ENCODE peak calls at places on chromosomes 12 and 14, in ten cellular contexts. One of them, this sample, is unnamed. For H3K4me1, the result is how much of the 10 kb centered on the place peaks cover.

GRCh38 chr12:104219361-104219892 is 3.8 kb downstream of the TXNRD1 start:
- DNase-seq in transverse colon: no peak
- DNase-seq in astrocyte: peak
- DNase-seq in spleen: no peak
- DNase-seq in A549: peak
- DNase-seq in hepatocyte: peak
- DNase-seq in PC-3: peak
- DNase-seq in prostate gland: peak
- DNase-seq in endothelial cell of umbilical vein: peak
- DNase-seq in CD8-positive, alpha-beta T cell: no peak
- DNase-seq in this sample: no peak

GRCh38 chr14:50059773-50060629 is 56.4 kb downstream of the VCPKMT start:
- DNase-seq in spleen: peak
- DNase-seq in PC-3: no peak
- DNase-seq in astrocyte: no peak
- DNase-seq in CD8-positive, alpha-beta T cell: no peak
- DNase-seq in endothelial cell of umbilical vein: no peak
- DNase-seq in hepatocyte: no peak
- DNase-seq in transverse colon: no peak
- DNase-seq in prostate gland: no peak
- DNase-seq in A549: no peak
- DNase-seq in this sample: no peak

GRCh38 chr14:76456200-76456599 is 80.3 kb downstream of the ESRRB start:
- DNase-seq in CD8-positive, alpha-beta T cell: no peak
- DNase-seq in transverse colon: no peak
- DNase-seq in PC-3: peak
- DNase-seq in endothelial cell of umbilical vein: peak
- DNase-seq in spleen: no peak
- DNase-seq in hepatocyte: peak
- DNase-seq in prostate gland: no peak
- DNase-seq in astrocyte: no peak
- DNase-seq in A549: peak
- DNase-seq in this sample: peak

GRCh38 chr14:79972230-79972629 is 239.1 kb downstream of the DIO2 start:
- DNase-seq in transverse colon: no peak
- DNase-seq in A549: no peak
- DNase-seq in astrocyte: no peak
- DNase-seq in hepatocyte: no peak
- DNase-seq in spleen: no peak
- DNase-seq in prostate gland: no peak
- DNase-seq in endothelial cell of umbilical vein: no peak
- DNase-seq in PC-3: no peak
- DNase-seq in CD8-positive, alpha-beta T cell: no peak
- DNase-seq in this sample: no peak

GRCh38 chr14:74627071-74627470 is 15.0 kb upstream of the LTBP2 start:
- DNase-seq in CD8-positive, alpha-beta T cell: no peak
- DNase-seq in endothelial cell of umbilical vein: no peak
- DNase-seq in hepatocyte: no peak
- DNase-seq in A549: no peak
- DNase-seq in transverse colon: no peak
- DNase-seq in spleen: no peak
- DNase-seq in prostate gland: no peak
- DNase-seq in astrocyte: no peak
- DNase-seq in PC-3: no peak
- DNase-seq in this sample: no peak

GRCh38 chr12:88985011-88985410 is 367.3 kb downstream of the DUSP6 start:
- DNase-seq in endothelial cell of umbilical vein: no peak
- DNase-seq in hepatocyte: no peak
- DNase-seq in CD8-positive, alpha-beta T cell: no peak
- DNase-seq in prostate gland: no peak
- DNase-seq in A549: no peak
- DNase-seq in transverse colon: no peak
- DNase-seq in spleen: no peak
- DNase-seq in astrocyte: peak
- DNase-seq in PC-3: no peak
- DNase-seq in this sample: no peak

GRCh38 chr12:121568971-121569808 is 11.6 kb downstream of the KDM2B start:
- DNase-seq in prostate gland: no peak
- DNase-seq in PC-3: no peak
- DNase-seq in A549: no peak
- DNase-seq in endothelial cell of umbilical vein: no peak
- DNase-seq in transverse colon: peak
- DNase-seq in hepatocyte: no peak
- DNase-seq in CD8-positive, alpha-beta T cell: no peak
- DNase-seq in astrocyte: no peak
- DNase-seq in spleen: no peak
- DNase-seq in this sample: peak

GRCh38 chr12:123938679-123939480 is 33.8 kb downstream of the CCDC92 start:
- DNase-seq in A549: peak
- DNase-seq in astrocyte: no peak
- DNase-seq in PC-3: no peak
- DNase-seq in spleen: peak
- DNase-seq in endothelial cell of umbilical vein: no peak
- DNase-seq in prostate gland: no peak
- DNase-seq in transverse colon: no peak
- DNase-seq in hepatocyte: no peak
- DNase-seq in CD8-positive, alpha-beta T cell: no peak
- DNase-seq in this sample: peak

GRCh38 chr12:61254225-61254624 is 1006.0 kb upstream of the USP15 start:
- DNase-seq in spleen: no peak
- DNase-seq in CD8-positive, alpha-beta T cell: no peak
- DNase-seq in A549: no peak
- DNase-seq in hepatocyte: no peak
- DNase-seq in PC-3: peak
- DNase-seq in astrocyte: no peak
- DNase-seq in prostate gland: no peak
- DNase-seq in endothelial cell of umbilical vein: no peak
- DNase-seq in transverse colon: no peak
- DNase-seq in this sample: no peak

GRCh38 chr12:70180140-70180539 is 63.1 kb upstream of the CNOT2 start:
- DNase-seq in spleen: no peak
- DNase-seq in astrocyte: no peak
- DNase-seq in endothelial cell of umbilical vein: no peak
- DNase-seq in prostate gland: no peak
- DNase-seq in PC-3: no peak
- DNase-seq in CD8-positive, alpha-beta T cell: no peak
- DNase-seq in A549: no peak
- DNase-seq in hepatocyte: no peak
- DNase-seq in transverse colon: no peak
- DNase-seq in this sample: no peak

GRCh38 chr12:12896261-12896660 is 4.9 kb downstream of the GPRC5A start:
- DNase-seq in PC-3: peak
- DNase-seq in CD8-positive, alpha-beta T cell: no peak
- DNase-seq in hepatocyte: no peak
- DNase-seq in A549: no peak
- DNase-seq in endothelial cell of umbilical vein: no peak
- DNase-seq in prostate gland: no peak
- DNase-seq in astrocyte: peak
- DNase-seq in spleen: no peak
- DNase-seq in transverse colon: no peak
- DNase-seq in this sample: no peak

GRCh38 chr12:74349925-74350324 is 187.7 kb upstream of the ATXN7L3B start:
- DNase-seq in astrocyte: peak
- DNase-seq in endothelial cell of umbilical vein: no peak
- DNase-seq in PC-3: no peak
- DNase-seq in hepatocyte: no peak
- DNase-seq in CD8-positive, alpha-beta T cell: no peak
- DNase-seq in spleen: no peak
- DNase-seq in prostate gland: no peak
- DNase-seq in transverse colon: no peak
- DNase-seq in A549: no peak
- DNase-seq in this sample: no peak

GRCh38 chr12:114209852-114210251 is 196.1 kb downstream of the TBX5 start:
- DNase-seq in astrocyte: no peak
- DNase-seq in CD8-positive, alpha-beta T cell: no peak
- DNase-seq in transverse colon: no peak
- DNase-seq in spleen: no peak
- DNase-seq in PC-3: no peak
- DNase-seq in hepatocyte: no peak
- DNase-seq in prostate gland: no peak
- DNase-seq in endothelial cell of umbilical vein: no peak
- DNase-seq in A549: no peak
- DNase-seq in this sample: no peak

GRCh38 chr12:118035194-118036041 is 18.9 kb downstream of the RFC5 start:
- DNase-seq in prostate gland: no peak
- DNase-seq in endothelial cell of umbilical vein: peak
- DNase-seq in CD8-positive, alpha-beta T cell: no peak
- DNase-seq in hepatocyte: no peak
- DNase-seq in PC-3: peak
- DNase-seq in transverse colon: peak
- DNase-seq in A549: no peak
- DNase-seq in spleen: no peak
- DNase-seq in astrocyte: no peak
- DNase-seq in this sample: no peak

GRCh38 chr12:114425031-114425626 is 19.2 kb upstream of the TBX5 start:
- DNase-seq in PC-3: no peak
- DNase-seq in astrocyte: no peak
- DNase-seq in CD8-positive, alpha-beta T cell: no peak
- DNase-seq in endothelial cell of umbilical vein: no peak
- DNase-seq in spleen: no peak
- DNase-seq in A549: no peak
- DNase-seq in prostate gland: no peak
- DNase-seq in hepatocyte: no peak
- DNase-seq in transverse colon: no peak
- DNase-seq in this sample: no peak

DNA sequence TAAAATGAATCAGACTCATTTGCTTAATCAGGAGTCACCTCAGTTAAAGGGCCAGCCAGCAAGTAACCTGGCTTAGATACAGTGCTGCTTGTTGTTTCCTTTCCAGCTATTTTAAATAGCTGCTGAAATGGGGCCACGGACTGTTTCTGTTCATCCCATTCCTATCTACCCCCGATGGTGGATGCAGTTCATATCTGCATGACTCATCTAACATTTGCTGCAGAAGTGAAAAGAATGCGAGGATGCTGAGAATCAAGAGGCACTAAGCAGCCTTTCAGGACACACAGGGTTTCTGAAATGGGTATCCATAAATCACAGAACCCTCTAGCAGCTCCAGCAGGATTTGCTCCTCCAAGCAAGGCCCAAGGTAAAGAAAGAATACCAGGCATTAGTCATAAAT is 60.2 kb upstream of the RTRAF start:
- DNase-seq in spleen: no peak
- DNase-seq in hepatocyte: no peak
- DNase-seq in CD8-positive, alpha-beta T cell: no peak
- DNase-seq in transverse colon: no peak
- DNase-seq in endothelial cell of umbilical vein: no peak
- DNase-seq in prostate gland: no peak
- DNase-seq in A549: no peak
- DNase-seq in astrocyte: peak
- DNase-seq in PC-3: no peak
- DNase-seq in this sample: no peak
- H3K4me3 ChIP-seq in spleen: no peak
- H3K4me3 ChIP-seq in hepatocyte: no peak
- H3K4me3 ChIP-seq in CD8-positive, alpha-beta T cell: no peak
- H3K4me3 ChIP-seq in transverse colon: no peak
- H3K4me3 ChIP-seq in endothelial cell of umbilical vein: no peak
- H3K4me3 ChIP-seq in prostate gland: no peak
- H3K4me3 ChIP-seq in A549: no peak
- H3K4me3 ChIP-seq in astrocyte: no peak
- H3K4me3 ChIP-seq in PC-3: no peak
- H3K4me3 ChIP-seq in this sample: no peak

GRCh38 chr12:132665149-132665491 is 22.0 kb downstream of the POLE start:
- DNase-seq in spleen: no peak
- DNase-seq in hepatocyte: no peak
- DNase-seq in prostate gland: no peak
- DNase-seq in A549: no peak
- DNase-seq in CD8-positive, alpha-beta T cell: no peak
- DNase-seq in astrocyte: no peak
- DNase-seq in PC-3: no peak
- DNase-seq in transverse colon: no peak
- DNase-seq in endothelial cell of umbilical vein: no peak
- DNase-seq in this sample: no peak
- TF ChIP-seq CTCF in spleen: no peak
- TF ChIP-seq CTCF in hepatocyte: no peak
- TF ChIP-seq CTCF in prostate gland: no peak
- TF ChIP-seq CTCF in A549: no peak
- TF ChIP-seq CTCF in CD8-positive, alpha-beta T cell: no peak
- TF ChIP-seq CTCF in astrocyte: no peak
- TF ChIP-seq CTCF in PC-3: no peak
- TF ChIP-seq CTCF in transverse colon: no peak
- TF ChIP-seq CTCF in endothelial cell of umbilical vein: no peak
- TF ChIP-seq CTCF in this sample: no peak

GRCh38 chr14:95235351-95235750 is 78.0 kb upstream of the DICER1 start:
- DNase-seq in PC-3: no peak
- DNase-seq in hepatocyte: no peak
- DNase-seq in A549: no peak
- DNase-seq in prostate gland: no peak
- DNase-seq in spleen: no peak
- DNase-seq in astrocyte: no peak
- DNase-seq in transverse colon: no peak
- DNase-seq in CD8-positive, alpha-beta T cell: no peak
- DNase-seq in endothelial cell of umbilical vein: no peak
- DNase-seq in this sample: no peak
- H3K4me1 ChIP-seq in PC-3: under half
- H3K4me1 ChIP-seq in hepatocyte: under half
- H3K4me1 ChIP-seq in A549: under half
- H3K4me1 ChIP-seq in prostate gland: under half
- H3K4me1 ChIP-seq in spleen: under half
- H3K4me1 ChIP-seq in astrocyte: under half
- H3K4me1 ChIP-seq in transverse colon: under half
- H3K4me1 ChIP-seq in CD8-positive, alpha-beta T cell: under half
- H3K4me1 ChIP-seq in endothelial cell of umbilical vein: under half
- H3K4me1 ChIP-seq in this sample: under half

DNA sequence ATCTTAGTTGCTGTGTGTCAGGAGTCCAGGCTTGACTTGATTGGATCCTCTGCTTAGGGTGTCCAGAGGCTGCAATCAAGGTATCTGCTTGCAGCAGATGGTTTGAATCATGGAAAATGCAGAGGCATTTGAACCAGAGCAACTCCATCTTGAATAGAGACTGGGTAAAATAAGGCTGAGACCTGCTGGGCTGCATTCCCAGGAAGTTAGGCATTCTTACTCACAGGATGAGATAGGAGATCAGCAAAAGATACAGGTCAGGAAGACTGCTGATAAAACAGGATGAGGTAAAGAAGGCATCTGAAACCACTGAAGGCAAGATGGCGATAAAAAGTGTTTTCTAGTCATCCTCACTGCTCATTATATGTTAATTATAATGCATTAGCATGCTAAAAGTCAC is 218.2 kb upstream of the CPNE8 start:
- DNase-seq in hepatocyte: no peak
- DNase-seq in CD8-positive, alpha-beta T cell: no peak
- DNase-seq in spleen: no peak
- DNase-seq in transverse colon: no peak
- DNase-seq in prostate gland: no peak
- DNase-seq in astrocyte: peak
- DNase-seq in endothelial cell of umbilical vein: peak
- DNase-seq in PC-3: peak
- DNase-seq in A549: no peak
- DNase-seq in this sample: no peak
- H3K4me3 ChIP-seq in hepatocyte: no peak
- H3K4me3 ChIP-seq in CD8-positive, alpha-beta T cell: no peak
- H3K4me3 ChIP-seq in spleen: no peak
- H3K4me3 ChIP-seq in transverse colon: no peak
- H3K4me3 ChIP-seq in prostate gland: no peak
- H3K4me3 ChIP-seq in astrocyte: no peak
- H3K4me3 ChIP-seq in endothelial cell of umbilical vein: no peak
- H3K4me3 ChIP-seq in PC-3: no peak
- H3K4me3 ChIP-seq in A549: no peak
- H3K4me3 ChIP-seq in this sample: no peak

GRCh38 chr14:54488646-54489317 is at the start of gene GMFB:
- DNase-seq in PC-3: peak
- DNase-seq in spleen: peak
- DNase-seq in hepatocyte: peak
- DNase-seq in transverse colon: peak
- DNase-seq in CD8-positive, alpha-beta T cell: peak
- DNase-seq in astrocyte: peak
- DNase-seq in A549: peak
- DNase-seq in endothelial cell of umbilical vein: peak
- DNase-seq in prostate gland: peak
- DNase-seq in this sample: peak
- TF ChIP-seq CTCF in PC-3: peak
- TF ChIP-seq CTCF in spleen: peak
- TF ChIP-seq CTCF in hepatocyte: peak
- TF ChIP-seq CTCF in transverse colon: peak
- TF ChIP-seq CTCF in CD8-positive, alpha-beta T cell: peak
- TF ChIP-seq CTCF in astrocyte: peak
- TF ChIP-seq CTCF in A549: peak
- TF ChIP-seq CTCF in endothelial cell of umbilical vein: peak
- TF ChIP-seq CTCF in prostate gland: peak
- TF ChIP-seq CTCF in this sample: peak